ENCODE peak calls at places on chromosomes 3 and 15, in four cellular contexts. X is breast epithelium, U is GM23248, D is heart left ventricle. V is an unnamed sample. For H3K36me3, the result is how much of the 10 kb centered on the place peaks cover.

GRCh38 chr3:13524979-13525669 is 23.8 kb upstream of the FBLN2 start:
- DNase-seq in X (no peak), D (no peak), U (peak), V (no peak)

GRCh38 chr15:41966920-41967465 is 5.4 kb downstream of the EHD4 start:
- DNase-seq in X (peak), U (no peak), D (no peak), V (no peak)

GRCh38 chr15:91866971-91867372 is 13.5 kb downstream of the SLCO3A1 start:
- DNase-seq in U (peak), X (peak), D (peak), V (no peak)

GRCh38 chr3:110381992-110382391 is 689.6 kb upstream of the NECTIN3 start:
- DNase-seq in X (no peak), D (no peak), U (no peak), V (peak)

GRCh38 chr3:157233923-157234322 is 74.0 kb upstream of the CCNL1 start:
- DNase-seq in U (no peak), X (no peak), D (no peak), V (no peak)

GRCh38 chr3:30455840-30456239 is 150.6 kb upstream of the TGFBR2 start:
- DNase-seq in U (peak), X (peak), D (no peak), V (no peak)

GRCh38 chr3:188007897-188008296 is 146.1 kb upstream of the LPP start:
- DNase-seq in D (no peak), U (no peak), X (no peak), V (no peak)

GRCh38 chr3:151379083-151379734 is 5.3 kb downstream of the P2RY12 start:
- DNase-seq in U (peak), X (no peak), D (peak), V (no peak)

GRCh38 chr3:122893754-122894668 is 99.1 kb downstream of the SLC49A4 start:
- DNase-seq in X (peak), D (peak), U (peak), V (no peak)

GRCh38 chr3:39142067-39142466 is 11.3 kb downstream of the CSRNP1 start:
- DNase-seq in U (no peak), X (peak), D (no peak), V (no peak)

GRCh38 chr3:127456471-127457093 is 134.0 kb downstream of the TPRA1 start:
- DNase-seq in X (no peak), D (no peak), U (peak), V (peak)

GRCh38 chr15:69855172-69855562 is 242.6 kb downstream of the TLE3 start:
- DNase-seq in U (no peak), X (no peak), D (no peak), V (no peak)

GRCh38 chr3:13004376-13004775 is 68.9 kb downstream of the IQSEC1 start:
- DNase-seq in X (no peak), U (no peak), D (no peak), V (no peak)

GRCh38 chr3:13057641-13058040 is 15.6 kb downstream of the IQSEC1 start:
- DNase-seq in X (peak), U (no peak), D (no peak), V (no peak)

GRCh38 chr3:149142647-149143046 is 13.2 kb downstream of the HPS3 start:
- DNase-seq in D (no peak), X (no peak), U (no peak), V (no peak)

GRCh38 chr3:90052425-90052950 is 945.1 kb downstream of the EPHA3 start:
- DNase-seq in X (no peak), U (no peak), D (no peak), V (no peak)

GRCh38 chr3:16127257-16127656 is 47.2 kb upstream of the GALNT15 start:
- DNase-seq in D (no peak), U (peak), X (no peak), V (no peak)

GRCh38 chr3:16183601-16184270 is 9.3 kb downstream of the GALNT15 start:
- DNase-seq in X (no peak), D (no peak), U (peak), V (no peak)

GRCh38 chr15:41856716-41857115 is 18.1 kb downstream of the PLA2G4B start:
- DNase-seq in U (no peak), D (no peak), X (no peak), V (no peak)

GRCh38 chr3:119664850-119665379 is 4.5 kb upstream of the POPDC2 start:
- DNase-seq in D (no peak), X (no peak), U (no peak), V (no peak)

GRCh38 chr3:182795383-182795782 is 2.1 kb downstream of the ATP11B start:
- DNase-seq in D (no peak), X (no peak), U (peak), V (no peak)

GRCh38 chr3:193665370-193665989 is 72.5 kb downstream of the OPA1 start:
- DNase-seq in X (no peak), U (peak), D (no peak), V (no peak)

GRCh38 chr3:129001817-129002572 is 891 bp downstream of the EFCC1 start:
- DNase-seq in U (peak), X (no peak), D (no peak), V (no peak)

GRCh38 chr3:193912621-193913178 is 223.2 kb upstream of the HES1 start:
- DNase-seq in X (no peak), D (no peak), U (no peak), V (no peak)

GRCh38 chr3:63193647-63194046 is 84.5 kb upstream of the SYNPR start:
- DNase-seq in X (no peak), D (no peak), U (peak), V (no peak)

GRCh38 chr15:99568548-99569352 is 3.0 kb downstream of the MEF2A start:
- DNase-seq in D (no peak), X (no peak), U (peak), V (no peak)

GRCh38 chr3:70108072-70108471 is 108.5 kb downstream of the SAMMSON start:
- DNase-seq in X (no peak), D (no peak), U (peak), V (no peak)

GRCh38 chr3:165128544-165128943 is 50.2 kb upstream of the SI start:
- DNase-seq in U (no peak), D (no peak), X (no peak), V (peak)

GRCh38 chr3:61807865-61808276 is 246.5 kb downstream of the PTPRG start:
- DNase-seq in D (no peak), U (no peak), X (no peak), V (no peak)

DNA sequence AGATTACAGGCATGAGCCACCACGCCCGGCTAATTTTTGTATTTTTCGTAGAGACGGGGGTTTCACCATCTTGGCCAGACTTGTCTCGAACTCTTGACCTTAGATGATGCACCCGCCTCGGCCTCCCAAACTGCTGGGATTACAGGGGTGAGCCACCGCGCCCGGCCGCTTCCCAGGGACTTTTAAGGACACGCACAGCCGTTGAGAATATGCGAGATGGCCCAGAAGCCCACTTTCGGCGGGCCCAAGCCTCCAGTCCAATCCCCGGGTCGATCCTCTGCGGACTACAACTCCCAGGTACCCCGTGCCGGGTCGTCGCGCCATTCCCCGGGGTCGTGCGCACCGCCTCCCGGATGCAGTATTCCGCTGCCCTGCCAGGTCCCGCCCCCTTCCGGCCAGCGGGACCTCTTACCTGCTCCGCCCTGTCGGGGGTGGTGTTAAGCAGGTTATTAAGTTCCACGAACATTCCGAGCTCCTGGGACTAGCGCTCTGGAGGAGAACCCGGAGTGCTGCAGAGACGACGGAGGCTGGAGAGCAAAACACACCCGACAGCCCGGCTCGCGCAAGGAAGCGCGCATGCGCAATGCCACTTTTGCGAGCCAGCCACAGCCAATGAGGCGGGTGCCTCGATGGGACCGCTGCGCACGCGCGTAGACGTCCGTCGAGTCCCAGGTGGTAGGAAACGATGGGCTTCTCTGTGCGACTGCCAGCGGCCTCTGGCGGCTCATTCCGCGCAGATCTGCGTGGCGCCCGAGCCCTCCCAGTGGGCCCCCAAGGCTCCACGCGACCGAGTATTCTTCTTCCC is at the start of gene ELP6:
- DNase-seq in D (peak), U (peak), X (peak), V (peak)
- H3K36me3 ChIP-seq in D (under half), U (under half), X (under half), V (under half)

GRCh38 chr3:177231237-177231636 is 34.0 kb upstream of the TBL1XR1 start:
- DNase-seq in X (no peak), D (no peak), U (no peak), V (no peak)

GRCh38 chr3:177234121-177234520 is 36.8 kb upstream of the TBL1XR1 start:
- DNase-seq in U (no peak), D (no peak), X (no peak), V (no peak)

GRCh38 chr3:177236704-177237103 is 39.4 kb upstream of the TBL1XR1 start:
- DNase-seq in U (peak), X (no peak), D (no peak), V (no peak)

GRCh38 chr3:177238661-177239216 is 41.5 kb upstream of the TBL1XR1 start:
- DNase-seq in D (no peak), U (no peak), X (no peak), V (no peak)

DNA sequence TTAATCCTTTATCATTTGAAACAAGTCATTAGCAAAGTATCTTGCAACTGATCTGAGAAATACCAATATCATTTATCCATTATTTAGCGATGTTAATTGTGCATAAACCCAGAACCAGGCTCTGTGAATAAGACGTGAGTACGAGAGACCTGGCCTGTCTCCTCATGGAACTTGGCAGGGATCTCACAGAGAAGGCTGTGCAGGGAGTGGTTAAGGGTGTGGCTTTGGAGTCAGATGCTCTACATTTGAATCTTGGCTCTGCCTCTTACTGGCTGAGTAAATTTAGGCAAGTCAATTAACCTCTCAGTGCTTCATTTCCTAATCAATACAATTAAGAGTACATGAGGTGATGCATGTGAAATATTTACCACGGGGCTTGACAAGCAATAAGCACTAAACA is 39.9 kb upstream of the TBL1XR1 start:
- DNase-seq in X (no peak), U (peak), D (no peak), V (no peak)
- H3K36me3 ChIP-seq in X (under half), U (under half), D (under half), V (under half)

GRCh38 chr3:47004369-47005211 is 25.1 kb downstream of the NBEAL2 start:
- DNase-seq in D (no peak), X (no peak), U (no peak), V (no peak)

GRCh38 chr3:47005212-47006144 is 26.0 kb downstream of the NBEAL2 start:
- DNase-seq in D (no peak), X (no peak), U (no peak), V (no peak)

GRCh38 chr3:47007482-47008257 is 28.2 kb downstream of the NBEAL2 start:
- DNase-seq in X (no peak), U (no peak), D (no peak), V (peak)

GRCh38 chr3:47007001-47007400 is 27.5 kb downstream of the NBEAL2 start:
- DNase-seq in U (no peak), D (no peak), X (no peak), V (peak)

GRCh38 chr3:47006145-47006651 is 26.7 kb downstream of the NBEAL2 start:
- DNase-seq in X (no peak), D (no peak), U (no peak), V (peak)
- H3K36me3 ChIP-seq in X (under half), D (under half), U (under half), V (under half)

GRCh38 chr15:78624651-78625590 is 4.1 kb upstream of the CHRNA3 start:
- DNase-seq in X (no peak), U (no peak), D (no peak), V (no peak)

GRCh38 chr15:78628227-78628626 is 7.4 kb upstream of the CHRNA3 start:
- DNase-seq in X (no peak), D (no peak), U (no peak), V (no peak)

GRCh38 chr15:78625621-78626280 is 5.0 kb upstream of the CHRNA3 start:
- DNase-seq in U (no peak), X (no peak), D (no peak), V (no peak)

GRCh38 chr15:78629031-78629715 is 8.4 kb upstream of the CHRNA3 start:
- DNase-seq in U (no peak), D (no peak), X (no peak), V (no peak)

GRCh38 chr15:78626611-78627010 is 5.8 kb upstream of the CHRNA3 start:
- DNase-seq in D (no peak), U (no peak), X (no peak), V (no peak)
- H3K36me3 ChIP-seq in D (under half), U (under half), X (under half), V (under half)

GRCh38 chr3:45712434-45713110 is 23.4 kb downstream of the SACM1L start:
- DNase-seq in X (no peak), D (no peak), U (peak), V (no peak)
- H3K36me3 ChIP-seq in X (under half), D (half or more), U (under half), V (under half)

DNA sequence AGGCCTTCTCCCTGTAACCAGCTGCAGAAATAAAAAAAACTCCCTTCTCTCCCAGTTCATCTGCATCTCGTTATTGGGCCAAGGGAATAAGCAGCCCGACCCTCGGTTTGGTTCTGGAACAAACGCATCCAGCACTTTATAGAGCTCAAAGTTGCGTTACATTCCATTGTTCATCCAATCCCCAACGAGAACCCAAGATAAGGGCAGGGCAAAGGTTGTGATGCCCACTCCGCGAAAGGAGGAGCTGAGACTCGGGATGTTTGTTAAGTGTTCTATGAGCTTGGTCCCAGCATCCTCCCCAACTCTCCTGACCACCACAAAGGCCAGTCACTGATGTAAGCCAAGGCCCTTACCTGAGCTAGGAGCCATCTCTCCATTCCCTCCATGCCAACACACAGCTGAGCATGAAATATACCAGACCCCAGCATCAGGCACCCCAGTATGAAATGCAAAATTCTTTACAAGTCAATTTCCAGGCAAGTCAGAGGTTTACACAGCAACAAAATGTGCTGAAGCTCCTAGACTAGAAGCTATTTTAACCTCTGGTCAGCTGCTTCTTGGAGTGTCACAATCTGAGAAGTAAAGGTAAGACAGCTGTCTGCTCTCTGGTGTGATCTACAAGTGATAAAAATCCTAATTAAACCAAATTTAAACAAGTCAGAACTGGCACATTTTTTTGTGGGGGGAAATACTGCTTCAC is 17.9 kb downstream of the CCDC12 start:
- DNase-seq in U (no peak), D (no peak), X (no peak), V (no peak)
- H3K36me3 ChIP-seq in U (under half), D (under half), X (under half), V (under half)

GRCh38 chr3:181568693-181569092 is 143.0 kb upstream of the SOX2 start:
- DNase-seq in U (no peak), D (no peak), X (no peak), V (no peak)

GRCh38 chr3:181572432-181572831 is 139.3 kb upstream of the SOX2 start:
- DNase-seq in U (no peak), D (no peak), X (no peak), V (no peak)

GRCh38 chr3:181568248-181568647 is 143.5 kb upstream of the SOX2 start:
- DNase-seq in U (no peak), D (no peak), X (no peak), V (no peak)

GRCh38 chr3:181569356-181569940 is 142.3 kb upstream of the SOX2 start:
- DNase-seq in X (no peak), D (no peak), U (no peak), V (no peak)

GRCh38 chr3:181570472-181570871 is 141.3 kb upstream of the SOX2 start:
- DNase-seq in D (no peak), U (no peak), X (no peak), V (no peak)
- H3K36me3 ChIP-seq in D (under half), U (under half), X (under half), V (under half)

GRCh38 chr3:101732240-101732641 is 7.8 kb downstream of the CEP97 start:
- DNase-seq in D (no peak), U (no peak), X (no peak), V (no peak)

GRCh38 chr3:101730839-101731238 is 6.4 kb downstream of the CEP97 start:
- DNase-seq in D (no peak), U (no peak), X (no peak), V (no peak)

DNA sequence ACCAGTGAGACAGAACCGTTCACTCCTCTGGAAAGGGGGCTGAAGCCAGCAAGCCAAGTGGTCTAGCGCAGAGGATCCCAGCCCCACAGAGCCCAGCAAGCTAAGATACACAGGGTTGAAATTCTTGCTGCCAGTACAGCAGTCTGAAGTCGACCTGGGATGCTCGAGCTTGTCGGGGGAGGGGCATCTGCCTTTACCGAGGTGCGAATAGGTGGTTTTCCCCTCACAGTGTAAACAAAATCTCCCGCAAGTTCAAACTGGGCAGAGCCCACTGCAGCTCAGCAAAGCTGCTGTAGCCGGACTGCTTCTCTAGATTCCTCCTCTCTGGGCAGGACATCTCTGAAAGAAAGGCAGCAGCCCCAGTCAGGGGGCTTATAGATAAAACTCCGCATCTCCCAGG is 11.4 kb downstream of the CEP97 start:
- DNase-seq in D (no peak), U (no peak), X (no peak), V (no peak)
- H3K36me3 ChIP-seq in D (half or more), U (under half), X (under half), V (under half)

GRCh38 chr3:52095990-52096775 is 39.8 kb upstream of the DUSP7 start:
- DNase-seq in D (no peak), U (no peak), X (no peak), V (no peak)

GRCh38 chr3:52093751-52094525 is 37.6 kb upstream of the DUSP7 start:
- DNase-seq in X (no peak), D (no peak), U (peak), V (peak)

GRCh38 chr3:52094591-52095485 is 38.5 kb upstream of the DUSP7 start:
- DNase-seq in X (no peak), U (no peak), D (no peak), V (peak)

GRCh38 chr3:52099006-52099405 is 42.6 kb upstream of the DUSP7 start:
- DNase-seq in X (no peak), D (no peak), U (peak), V (peak)

DNA sequence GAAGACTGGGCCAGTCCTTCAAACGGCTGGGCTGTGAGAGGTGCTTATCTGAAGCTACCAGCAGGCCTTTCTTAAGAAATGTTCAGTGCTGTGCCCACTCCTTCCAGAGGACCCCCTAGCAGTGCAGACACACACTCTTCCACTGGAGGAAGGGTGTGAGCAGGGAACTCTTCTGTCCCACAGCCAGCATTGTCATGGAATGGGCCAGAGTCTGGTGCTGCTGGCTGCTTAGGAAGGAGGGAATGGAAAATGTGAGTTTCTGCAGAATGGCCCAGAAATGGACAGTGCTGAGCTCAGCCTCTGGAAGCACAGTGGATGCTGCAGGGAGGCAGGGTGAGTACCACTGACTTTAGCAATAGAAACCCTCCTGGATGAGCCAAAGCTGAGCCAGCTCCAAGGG is 41.7 kb upstream of the DUSP7 start:
- DNase-seq in X (no peak), D (no peak), U (no peak), V (no peak)
- H3K36me3 ChIP-seq in X (under half), D (under half), U (under half), V (under half)

V was measured in right lobe of liver.